ENCODE peak calls at places on chromosomes 6 and 20, in seven cellular contexts. M is MM.1S, V is lung, O is ovary, F is fibroblast of lung, H is right lobe of liver, Y is right atrium auricular region. P is an unnamed sample.

GRCh38 chr20:64257107-64257757 is 1.7 kb downstream of the PCMTD2 start:
- DNase-seq in M (no peak), V (no peak), O (no peak), F (no peak), H (no peak), Y (no peak), P (no peak)

GRCh38 chr6:75794954-75795739 is 46.1 kb downstream of the MYO6 start:
- DNase-seq in M (no peak), V (no peak), O (no peak), F (peak; percentile 15), H (no peak), Y (no peak), P (no peak)

GRCh38 chr20:57894522-57894921 is 184.7 kb upstream of the PMEPA1 start:
- DNase-seq in M (no peak), V (no peak), O (no peak), F (no peak), H (no peak), Y (no peak), P (no peak)

GRCh38 chr6:160930547-160931377 is 60.8 kb upstream of the MAP3K4 start:
- DNase-seq in M (peak; percentile 18), V (peak; percentile 81), O (peak; percentile 82), F (peak; percentile 76), H (peak; percentile 77), Y (peak; percentile 82), P (peak; percentile 52)

GRCh38 chr6:8335371-8335770 is 100.0 kb downstream of the SLC35B3 start:
- DNase-seq in M (no peak), V (no peak), O (no peak), F (no peak), H (no peak), Y (no peak), P (peak; percentile 23)

GRCh38 chr6:28648035-28648877 is 122.6 kb downstream of the GPX5 start:
- DNase-seq in M (peak; percentile 81), V (no peak), O (peak; percentile 56), F (peak; percentile 64), H (no peak), Y (no peak), P (peak; percentile 72)

GRCh38 chr6:157325069-157325805 is 1.9 kb upstream of the TMEM242 start:
- DNase-seq in M (no peak), V (no peak), O (no peak), F (peak; percentile 53), H (no peak), Y (no peak), P (peak; percentile 75)

GRCh38 chr6:90040931-90041330 is 146.7 kb downstream of the GJA10 start:
- DNase-seq in M (no peak), V (no peak), O (no peak), F (no peak), H (no peak), Y (no peak), P (no peak)

GRCh38 chr6:128731249-128732165 is 151.4 kb upstream of the LAMA2 start:
- DNase-seq in M (peak; percentile 35), V (no peak), O (no peak), F (peak; percentile 39), H (no peak), Y (no peak), P (peak; percentile 68)

GRCh38 chr6:20575125-20575524 is 40.9 kb downstream of the CDKAL1 start:
- DNase-seq in M (no peak), V (no peak), O (no peak), F (no peak), H (no peak), Y (no peak), P (no peak)

GRCh38 chr20:24502184-24502583 is 32.8 kb downstream of the SYNDIG1 start:
- DNase-seq in M (no peak), V (no peak), O (peak; percentile 22), F (peak; percentile 84), H (no peak), Y (peak; percentile 86), P (peak; percentile 25)

GRCh38 chr6:74597266-74597665 is 608.6 kb downstream of the COL12A1 start:
- DNase-seq in M (no peak), V (no peak), O (no peak), F (peak; percentile 73), H (no peak), Y (no peak), P (peak; percentile 62)

GRCh38 chr6:142850653-142851434 is 94.1 kb downstream of the HIVEP2 start:
- DNase-seq in M (no peak), V (no peak), O (no peak), F (peak; percentile 65), H (no peak), Y (no peak), P (peak; percentile 65)

GRCh38 chr20:25223765-25224720 is 23.8 kb upstream of the PYGB start:
- DNase-seq in M (no peak), V (no peak), O (no peak), F (no peak), H (no peak), Y (no peak), P (no peak)

GRCh38 chr6:138772596-138773176 is 883 bp upstream of the CCDC28A start:
- DNase-seq in M (no peak), V (no peak), O (no peak), F (no peak), H (no peak), Y (no peak), P (no peak)
- H3K4me3 ChIP-seq in M (peak overlapping the region; percentile 91), V (peak overlapping the region; percentile 18), O (peak overlapping the region; percentile 71), F (peak overlapping the region; percentile 89), H (peak overlapping the region; percentile 87), Y (peak overlapping the region; percentile 96), P (peak overlapping the region; percentile 76)

GRCh38 chr6:153083869-153084268 is 47.2 kb downstream of the RGS17 start:
- DNase-seq in M (no peak), V (no peak), O (no peak), F (no peak), H (no peak), Y (no peak), P (peak; percentile 54)

GRCh38 chr6:153081914-153082313 is 49.2 kb downstream of the RGS17 start:
- DNase-seq in M (no peak), V (no peak), O (no peak), F (no peak), H (no peak), Y (no peak), P (no peak)

GRCh38 chr6:153086225-153086990 is 44.7 kb downstream of the RGS17 start:
- DNase-seq in M (no peak), V (no peak), O (no peak), F (peak; percentile 31), H (no peak), Y (no peak), P (no peak)

GRCh38 chr6:153085239-153085638 is 45.8 kb downstream of the RGS17 start:
- DNase-seq in M (no peak), V (no peak), O (no peak), F (no peak), H (no peak), Y (no peak), P (no peak)

DNA sequence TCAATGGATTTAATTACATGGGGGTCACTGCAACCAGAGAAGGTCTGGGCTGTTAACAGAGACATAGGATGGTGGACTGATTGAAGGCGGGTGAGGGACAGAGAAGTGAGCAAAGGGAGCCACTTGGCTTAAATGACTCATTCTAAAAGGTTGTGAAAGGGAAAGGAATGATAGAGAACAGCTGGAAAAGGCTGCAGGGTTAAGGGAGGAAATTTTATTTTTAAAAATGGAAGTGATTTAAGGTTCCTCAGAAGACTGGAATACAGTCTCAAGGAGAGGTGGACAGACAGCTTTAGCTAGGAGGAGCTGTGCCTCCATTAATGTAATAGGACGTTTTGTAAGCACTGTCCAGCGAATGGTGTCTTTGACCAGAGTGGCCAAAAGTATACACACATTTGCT is 46.7 kb downstream of the RGS17 start:
- DNase-seq in M (no peak), V (no peak), O (no peak), F (peak; percentile 46), H (no peak), Y (no peak), P (peak; percentile 46)
- TF ChIP-seq CTCF in M (no peak), V (no peak), O (no peak), F (no peak), H (no peak), Y (no peak), P (no peak)

DNA sequence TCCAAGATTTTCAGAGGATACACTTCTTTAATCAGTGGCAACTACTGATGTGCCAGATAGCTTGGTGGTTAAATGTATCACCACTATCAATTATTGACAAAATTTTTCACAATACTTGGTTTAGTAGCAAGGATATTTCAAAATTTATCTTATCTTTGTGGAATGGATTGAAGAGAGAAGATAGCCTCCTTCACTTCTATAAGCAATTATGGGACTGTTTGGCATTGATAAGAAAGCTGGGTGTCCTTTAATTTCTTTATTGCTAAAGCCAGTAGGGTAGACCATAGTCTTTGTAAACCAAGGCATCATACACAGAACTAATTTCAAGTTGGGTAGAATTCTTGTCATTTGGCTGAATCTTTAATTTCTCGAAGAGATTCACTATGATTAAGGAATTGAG is 4.9 kb upstream of the RNF182 start:
- DNase-seq in M (no peak), V (no peak), O (no peak), F (no peak), H (no peak), Y (no peak), P (no peak)
- H3K27me3 ChIP-seq in M (no peaks in the 10 kb centered on the region), V (no peaks in the 10 kb centered on the region), O (no peaks in the 10 kb centered on the region), F (no peaks in the 10 kb centered on the region), H (no peaks in the 10 kb centered on the region), Y (no peaks in the 10 kb centered on the region), P (peaks cover 13% of the 10 kb centered on the region)

DNA sequence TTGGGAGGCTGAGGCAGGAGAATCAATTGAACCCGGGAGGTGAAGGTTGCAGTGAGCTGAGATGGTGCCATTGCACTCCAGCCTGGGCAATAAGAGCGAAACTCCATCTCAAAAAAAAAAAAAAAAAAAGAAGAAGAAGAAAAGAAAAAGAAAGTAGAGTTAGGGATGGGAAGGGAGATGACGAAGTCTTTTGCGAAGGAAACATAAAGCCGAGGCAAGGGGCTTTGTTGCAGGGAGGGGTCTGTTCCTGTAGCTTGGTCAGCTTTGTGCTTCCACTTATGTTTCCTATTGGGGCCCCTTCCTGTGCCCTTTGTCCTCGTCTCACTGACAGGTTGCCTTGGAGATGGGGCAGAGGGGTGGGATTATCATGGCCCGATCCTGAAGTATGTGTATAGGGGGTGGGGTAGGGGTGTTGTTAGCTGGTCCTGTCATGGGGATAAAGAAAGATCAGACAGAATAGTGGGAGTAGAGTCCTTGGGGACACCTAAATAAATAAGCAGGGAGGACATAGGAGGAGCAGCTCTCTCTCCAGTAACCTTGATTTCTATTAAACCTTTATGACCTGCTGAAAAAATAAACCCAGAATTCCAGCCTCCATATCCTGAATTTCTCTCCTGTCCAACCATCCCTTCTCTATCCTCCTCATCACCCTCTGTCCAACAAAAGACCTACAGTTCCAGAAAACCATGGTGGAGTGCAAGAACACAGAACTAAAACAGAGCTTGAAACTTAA is 1.2 kb upstream of the CLIC1 start:
- DNase-seq in M (no peak), V (no peak), O (no peak), F (no peak), H (no peak), Y (no peak), P (no peak)
- H3K4me3 ChIP-seq in M (peak overlapping the region; percentile 59), V (no peak overlapping the region), O (no peak overlapping the region), F (no peak overlapping the region), H (no peak overlapping the region), Y (no peak overlapping the region), P (no peak overlapping the region)

P was measured in bronchial epithelial cell.